ENCODE peak calls at places on chromosomes 5 and 9, in five cellular contexts. M is fibroblast of mammary gland; K is activated CD8-positive, alpha-beta memory T cell treated with anti-CD3 and anti-CD28 coated beads for 48 hours; J is K562; E is WERI-Rb-1. T is an unnamed sample.

GRCh38 chr5:10573487-10574145 is 9.7 kb downstream of the ANKRD33B start:
- DNase-seq in E (no peak), M (no peak), K (no peak), J (no peak), T (no peak)

GRCh38 chr5:132054697-132055440 is 5.6 kb upstream of the IL3 start:
- DNase-seq in E (peak; percentile 3), K (no peak), J (no peak), M (no peak), T (no peak)

GRCh38 chr5:179530069-179530998 is 20.0 kb upstream of the RUFY1 start:
- DNase-seq in M (peak; percentile 32), J (peak; percentile 51), K (peak; percentile 47), E (no peak), T (peak; percentile 79)

GRCh38 chr5:124257048-124257447 is 489.4 kb downstream of the ZNF608 start:
- DNase-seq in E (no peak), J (no peak), K (no peak), M (no peak), T (no peak)

GRCh38 chr9:25472085-25472607 is 206.1 kb downstream of the TUSC1 start:
- DNase-seq in M (no peak), K (no peak), J (no peak), E (no peak), T (no peak)

GRCh38 chr9:129278391-129279237 is 100.6 kb upstream of the IER5L start:
- DNase-seq in J (peak; percentile 52), E (peak; percentile 17), K (no peak), M (peak; percentile 29), T (no peak)

GRCh38 chr5:8600843-8601242 is 731.9 kb downstream of the MTRR start:
- DNase-seq in J (no peak), E (no peak), K (no peak), M (no peak), T (no peak)

GRCh38 chr5:112417931-112418358 is 1.1 kb downstream of the EPB41L4A start:
- DNase-seq in M (peak; percentile 18), K (no peak), E (no peak), J (no peak), T (no peak)

GRCh38 chr5:32462618-32463017 is 18.1 kb upstream of the ZFR start:
- DNase-seq in J (no peak), M (peak; percentile 70), K (no peak), E (no peak), T (no peak)

GRCh38 chr9:99828054-99828416 is 6.3 kb downstream of the NR4A3 start:
- DNase-seq in M (no peak), K (no peak), E (no peak), J (no peak), T (no peak)

GRCh38 chr5:172802585-172803176 is 31.4 kb upstream of the ERGIC1 start:
- DNase-seq in K (no peak), E (no peak), M (peak; percentile 80), J (peak; percentile 65), T (no peak)

GRCh38 chr5:20129491-20129890 is 141.5 kb upstream of the CDH18 start:
- DNase-seq in E (no peak), J (no peak), M (no peak), K (no peak), T (no peak)

GRCh38 chr5:123344819-123345426 is 78.3 kb downstream of the CEP120 start:
- DNase-seq in E (peak; percentile 9), J (no peak), M (peak; percentile 60), K (no peak), T (no peak)

GRCh38 chr5:160439205-160439600 is 17.5 kb downstream of the PTTG1 start:
- DNase-seq in K (peak; percentile 92), J (peak; percentile 87), M (peak; percentile 70), E (peak; percentile 89), T (peak; percentile 99)

GRCh38 chr5:100186181-100186580 is 349.0 kb upstream of the FAM174A start:
- DNase-seq in E (no peak), M (no peak), J (no peak), K (no peak), T (no peak)

GRCh38 chr5:172953776-172954189 is 5.4 kb upstream of the RPL26L1 start:
- DNase-seq in J (no peak), K (no peak), M (peak; percentile 95), E (no peak), T (no peak)

GRCh38 chr5:138990986-138991645 is 116.0 kb upstream of the LRRTM2 start:
- DNase-seq in K (no peak), E (peak; percentile 55), J (no peak), M (no peak), T (no peak)

GRCh38 chr9:135308809-135309762 is 170.5 kb upstream of the PPP1R26 start:
- DNase-seq in E (no peak), J (no peak), M (no peak), K (no peak), T (no peak)

GRCh38 chr5:32618962-32619361 is 33.6 kb downstream of the SUB1 start:
- DNase-seq in E (no peak), M (no peak), J (no peak), K (no peak), T (no peak)

GRCh38 chr5:101535626-101536025 is 632.5 kb upstream of the ST8SIA4 start:
- DNase-seq in J (no peak), M (peak; percentile 54), E (no peak), K (no peak), T (no peak)

GRCh38 chr9:130820135-130820738 is 14.8 kb upstream of the ABL1 start:
- DNase-seq in K (no peak), J (no peak), E (no peak), M (no peak), T (no peak)

GRCh38 chr5:109741390-109741789 is 51.7 kb downstream of the MAN2A1 start:
- DNase-seq in J (no peak), E (no peak), K (no peak), M (no peak), T (no peak)

GRCh38 chr9:112315905-112316304 is 17.5 kb downstream of the PTBP3 start:
- DNase-seq in J (no peak), M (no peak), K (no peak), E (no peak), T (no peak)

GRCh38 chr5:661891-662750 is 31.0 kb downstream of the TPPP start:
- DNase-seq in M (no peak), K (no peak), E (no peak), J (no peak), T (no peak)

GRCh38 chr9:91954841-91955471 is 4.9 kb upstream of the ROR2 start:
- DNase-seq in M (peak; percentile 74), E (peak; percentile 79), J (peak; percentile 54), K (no peak), T (peak; percentile 85)

GRCh38 chr5:651296-652022 is 39.3 kb downstream of the CEP72 start:
- DNase-seq in E (no peak), K (no peak), J (no peak), M (no peak), T (no peak)

T was measured in H1.